ENCODE peak calls at places on chromosomes 7 and 10, in four cellular contexts. J, Y, G and K are unnamed samples. For H3K36me3 and H3K9me3, the result is how much of the 10 kb centered on the place peaks cover.

GRCh38 chr7:36040679-36041078 is 112.4 kb upstream of the EEPD1 start:
- DNase-seq in Y (no peak), J (no peak), G (no peak), K (no peak)

GRCh38 chr7:150356265-150356897 is 12.2 kb upstream of the REPIN1 start:
- DNase-seq in Y (no peak), G (no peak), J (no peak), K (no peak)

GRCh38 chr10:45514283-45515270 is 140.6 kb downstream of the ALOX5 start:
- DNase-seq in J (no peak), Y (no peak), G (no peak), K (no peak)

GRCh38 chr7:149849174-149849573 is 11.0 kb downstream of the ZNF862 start:
- DNase-seq in Y (no peak), G (no peak), J (no peak), K (no peak)

GRCh38 chr7:144842377-144842851 is 6.6 kb upstream of the TPK1 start:
- DNase-seq in J (peak), Y (no peak), G (peak), K (peak)

GRCh38 chr10:42594246-42594650 is 44.1 kb downstream of the ZNF33B start:
- DNase-seq in Y (no peak), G (no peak), J (no peak), K (no peak)

GRCh38 chr7:35792472-35793224 is 8.2 kb upstream of the SEPTIN7 start:
- DNase-seq in J (no peak), G (no peak), Y (no peak), K (no peak)

GRCh38 chr10:94239696-94240095 is 123.0 kb downstream of the NOC3L start:
- DNase-seq in J (no peak), Y (no peak), G (no peak), K (no peak)

GRCh38 chr10:33217854-33218253 is 116.6 kb downstream of the NRP1 start:
- DNase-seq in Y (no peak), J (no peak), G (no peak), K (no peak)

GRCh38 chr7:39595102-39595620 is 28.2 kb upstream of the RALA start:
- DNase-seq in Y (no peak), G (no peak), J (no peak), K (no peak)

GRCh38 chr7:47516985-47517590 is 64.8 kb downstream of the TNS3 start:
- DNase-seq in Y (peak), J (peak), G (no peak), K (peak)

GRCh38 chr10:49518982-49519578 is 19.8 kb downstream of the ERCC6 start:
- DNase-seq in J (no peak), Y (no peak), G (no peak), K (no peak)

GRCh38 chr7:73820013-73820412 is 10.8 kb upstream of the CLDN4 start:
- DNase-seq in Y (no peak), J (no peak), G (no peak), K (no peak)

GRCh38 chr10:28774051-28774995 is 97.0 kb downstream of the BAMBI start:
- DNase-seq in Y (no peak), G (no peak), J (no peak), K (no peak)

GRCh38 chr10:17229016-17229716 is 1.1 kb downstream of the VIM start:
- DNase-seq in G (peak), J (peak), Y (peak), K (peak)

GRCh38 chr7:73974101-73974947 is 53.6 kb upstream of the ELN start:
- DNase-seq in Y (peak), G (no peak), J (no peak), K (peak)

GRCh38 chr7:119984247-119984646 is 288.7 kb upstream of the KCND2 start:
- DNase-seq in G (no peak), Y (no peak), J (no peak), K (no peak)

GRCh38 chr10:62584726-62585125 is 210.6 kb downstream of the ZNF365 start:
- DNase-seq in G (no peak), Y (no peak), J (no peak), K (no peak)

GRCh38 chr10:69634759-69635425 is 4.8 kb downstream of the FAM241B start:
- DNase-seq in Y (no peak), G (no peak), J (no peak), K (no peak)

GRCh38 chr7:14092376-14092775 is 102.9 kb upstream of the ETV1 start:
- DNase-seq in Y (no peak), G (no peak), J (no peak), K (no peak)

GRCh38 chr10:3858051-3858845 is 73.2 kb upstream of the KLF6 start:
- DNase-seq in G (no peak), Y (no peak), J (no peak), K (no peak)

GRCh38 chr10:10872035-10872673 is 145.5 kb upstream of the CELF2 start:
- DNase-seq in G (peak), J (no peak), Y (no peak), K (no peak)

GRCh38 chr7:120064565-120064964 is 208.4 kb upstream of the KCND2 start:
- DNase-seq in G (no peak), Y (no peak), J (no peak), K (no peak)

GRCh38 chr10:25130911-25131310 is 43.9 kb upstream of the GPR158 start:
- DNase-seq in G (no peak), J (no peak), Y (no peak), K (no peak)

GRCh38 chr7:70238171-70238575 is 639.9 kb downstream of the AUTS2 start:
- DNase-seq in J (no peak), Y (no peak), G (no peak), K (no peak)

GRCh38 chr7:142323706-142324105 is 65.8 kb upstream of the PRSS58 start:
- DNase-seq in G (no peak), J (peak), Y (no peak), K (no peak)

GRCh38 chr10:44993226-44993921 is 7.3 kb upstream of the ZNF22 start:
- DNase-seq in Y (peak), G (no peak), J (no peak), K (no peak)

DNA sequence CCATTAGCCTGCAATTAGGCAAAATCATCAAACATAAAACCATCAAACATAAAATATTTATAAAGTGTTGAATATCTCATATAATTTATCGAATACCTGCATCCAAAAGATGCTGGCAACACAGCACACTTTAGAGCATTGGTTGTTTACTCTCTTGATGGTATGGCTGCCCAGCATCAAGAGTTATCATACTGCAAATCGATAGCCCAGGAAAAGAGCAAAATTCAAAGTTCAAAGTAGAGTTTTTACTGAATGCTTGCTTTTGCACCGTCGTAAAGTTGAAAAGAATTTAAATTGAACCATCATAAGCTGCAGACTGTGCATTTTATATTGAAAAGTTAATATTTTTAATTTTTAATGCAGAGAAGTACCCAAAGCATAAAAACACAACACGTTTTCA is 4.2 kb upstream of the GSTO2 start:
- DNase-seq in G (no peak), J (no peak), Y (no peak), K (no peak)
- H3K36me3 ChIP-seq in G (under half), J (under half), Y (under half), K (half or more)

DNA sequence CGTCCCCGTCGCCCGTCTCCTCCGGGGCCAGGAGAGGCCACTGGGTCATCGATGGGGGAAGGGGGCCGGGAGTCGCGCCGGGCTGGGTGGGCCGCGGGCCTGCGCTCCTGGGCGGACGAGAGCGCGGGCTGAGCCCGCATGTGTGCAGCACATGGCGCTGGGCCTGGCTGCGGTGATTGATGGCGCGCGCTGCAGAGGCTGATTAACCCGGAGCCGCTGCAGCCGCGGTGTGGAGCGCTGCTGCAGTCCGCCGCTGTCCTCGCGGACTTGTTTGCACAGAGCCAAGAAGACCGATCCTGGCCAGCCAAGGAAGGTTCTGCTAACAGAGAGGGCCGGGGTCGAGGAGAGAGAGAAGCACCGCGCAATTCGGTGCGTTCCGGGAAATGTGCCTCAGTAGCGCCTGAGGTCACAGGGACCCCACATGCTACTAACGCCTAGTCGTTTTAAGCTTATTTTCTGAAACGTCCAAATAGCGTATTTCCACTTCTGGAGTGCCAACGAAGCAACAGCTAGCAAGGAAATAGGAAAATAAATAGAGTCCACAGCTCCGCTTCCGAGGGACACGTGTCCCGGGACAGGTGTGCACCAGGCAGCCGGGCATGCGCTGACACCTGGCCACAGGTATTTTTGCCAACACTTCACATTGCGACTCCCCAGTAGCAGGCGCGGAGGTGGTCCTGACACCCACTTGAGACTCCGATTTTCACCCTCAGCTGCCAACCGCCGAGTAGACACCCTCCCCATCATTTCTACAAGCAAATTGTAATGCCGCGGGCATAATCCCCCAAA is 6.2 kb downstream of the MNX1 start:
- DNase-seq in J (no peak), G (no peak), Y (no peak), K (peak)
- H3K9me3 ChIP-seq in J (under half), G (under half), Y (under half), K (under half)

GRCh38 chr7:44128721-44129582 is 5.6 kb upstream of the POLD2 start:
- DNase-seq in G (no peak), Y (peak), J (no peak), K (no peak)

GRCh38 chr7:44132039-44132438 is 8.7 kb upstream of the POLD2 start:
- DNase-seq in J (no peak), G (no peak), Y (peak), K (no peak)

GRCh38 chr7:44133295-44133694 is 7.8 kb downstream of the MYL7 start:
- DNase-seq in G (no peak), Y (peak), J (no peak), K (no peak)

GRCh38 chr7:44134943-44135628 is 6.0 kb downstream of the MYL7 start:
- DNase-seq in G (no peak), J (no peak), Y (peak), K (no peak)

DNA sequence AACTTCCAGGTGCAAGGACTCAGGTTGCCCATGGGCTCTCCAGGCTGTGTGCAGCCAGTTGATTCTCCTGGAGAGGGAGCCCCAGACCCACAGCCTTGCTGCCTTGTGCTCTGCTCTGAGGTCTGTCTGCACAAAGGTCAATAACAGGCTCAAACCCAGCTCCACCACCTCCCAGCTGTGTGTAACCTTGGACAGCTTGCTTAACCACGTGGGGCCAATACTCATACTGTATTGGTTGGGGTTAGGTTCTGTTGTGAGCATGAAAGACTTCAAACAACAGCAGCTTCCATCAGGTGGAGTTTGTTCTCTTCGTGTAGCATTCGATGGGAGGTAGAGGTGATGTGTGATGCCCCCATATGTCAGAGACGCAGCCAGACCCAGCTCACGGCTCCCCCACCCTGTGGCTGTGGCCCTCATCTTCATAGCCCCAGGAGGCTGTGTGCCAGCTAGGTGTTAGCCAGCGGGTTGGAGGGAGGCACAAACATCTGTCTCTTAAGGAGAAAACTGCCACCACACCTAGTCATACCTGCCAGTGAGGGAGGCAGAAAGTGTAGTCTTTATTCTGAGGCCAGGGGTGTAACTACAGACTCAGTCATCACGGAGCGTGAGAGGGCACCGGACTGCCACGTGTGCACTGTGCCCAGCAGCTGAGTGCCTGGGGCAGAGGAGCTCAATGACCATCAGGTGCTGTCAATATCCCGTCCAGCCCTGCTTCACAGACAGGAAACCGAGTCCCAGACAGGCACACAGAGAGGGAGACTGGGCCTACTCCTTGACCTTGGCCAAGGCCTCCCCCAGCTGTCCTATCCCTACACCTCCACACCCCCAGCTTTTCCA is 8.0 kb upstream of the POLD2 start:
- DNase-seq in G (no peak), J (no peak), Y (peak), K (no peak)
- TF ChIP-seq CTCF in G (no peak), J (no peak), Y (no peak), K (no peak)

GRCh38 chr10:133401500-133401899 is 7.5 kb downstream of the MTG1 start:
- DNase-seq in J (no peak), G (peak), Y (peak), K (peak)
- H3K36me3 ChIP-seq in J (under half), G (under half), Y (under half), K (under half)

DNA sequence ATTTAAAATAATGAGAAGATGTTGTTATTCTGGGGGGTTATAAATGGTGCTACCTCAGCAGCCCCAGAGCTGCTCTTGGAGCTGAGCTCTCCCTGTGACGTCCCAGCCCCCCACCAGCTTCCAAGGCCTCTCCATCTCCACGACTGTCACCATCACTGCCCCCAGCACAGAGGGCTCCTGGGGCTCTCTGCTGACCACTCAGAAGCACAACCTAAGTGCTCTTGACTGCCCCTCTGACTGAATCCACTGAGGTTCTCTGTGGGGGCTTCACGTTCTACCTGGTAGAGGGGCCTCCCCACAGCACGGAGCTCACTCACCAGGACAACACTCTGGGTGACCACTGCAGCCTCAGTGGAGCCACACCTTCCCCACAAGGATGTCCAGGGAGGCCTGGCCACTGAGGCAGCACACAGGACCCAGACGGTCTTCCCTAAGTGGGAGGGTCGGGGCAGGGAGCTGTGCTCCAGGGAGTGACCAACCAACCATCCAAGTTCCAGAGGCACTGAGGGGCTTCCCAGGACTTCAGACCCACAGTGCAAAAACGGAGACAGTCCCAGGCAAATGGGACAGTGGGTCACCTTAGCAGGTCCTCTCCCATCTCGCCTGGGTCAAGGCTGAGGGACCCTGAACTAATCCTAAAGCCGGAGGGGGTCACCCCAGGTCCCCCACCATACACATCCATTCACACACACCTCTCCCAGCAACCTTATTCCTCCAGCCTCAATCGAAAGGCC is 121.0 kb upstream of the PPP2R2D start:
- DNase-seq in Y (peak), G (no peak), J (no peak), K (peak)
- H3K9me3 ChIP-seq in Y (under half), G (under half), J (under half), K (under half)

DNA sequence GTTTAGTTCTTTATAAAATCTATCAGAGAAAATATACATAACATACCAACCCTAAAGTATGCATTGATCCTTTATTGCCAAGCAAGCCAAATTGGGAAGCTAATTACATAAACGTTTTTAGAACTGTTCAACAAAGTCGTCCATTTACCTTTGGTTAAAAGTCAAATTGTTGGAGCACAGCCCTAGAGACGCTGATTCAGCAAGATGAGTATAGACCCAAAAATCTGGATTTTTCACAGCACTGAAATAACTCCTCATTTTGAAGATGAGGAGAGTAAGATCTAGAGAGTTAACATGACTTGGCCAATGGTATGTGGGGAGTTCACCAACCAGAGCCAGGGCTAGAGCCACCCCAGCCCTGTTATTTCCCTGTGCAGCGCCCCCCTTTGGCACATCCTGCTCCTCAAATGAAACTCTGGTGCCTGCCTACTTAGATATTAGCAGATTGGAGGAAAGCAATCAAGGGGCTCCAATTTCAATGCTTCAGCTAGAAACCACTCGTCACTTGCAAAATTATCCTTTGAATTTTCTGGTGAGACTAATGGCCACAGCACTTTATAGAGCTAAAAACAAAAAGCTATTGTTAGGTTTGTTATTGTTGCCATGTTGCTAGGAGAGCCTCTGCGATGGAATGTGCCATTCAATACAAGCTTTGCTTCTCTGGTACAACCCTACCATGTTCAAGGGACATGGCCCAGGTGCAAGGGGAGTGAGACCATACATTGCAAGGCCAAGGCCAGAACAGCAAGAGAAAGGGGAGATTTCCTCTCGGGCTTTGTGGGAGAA is 132.6 kb upstream of the ZEB1 start:
- DNase-seq in G (no peak), J (no peak), Y (no peak), K (no peak)
- TF ChIP-seq CTCF in G (no peak), J (no peak), Y (no peak), K (no peak)

DNA sequence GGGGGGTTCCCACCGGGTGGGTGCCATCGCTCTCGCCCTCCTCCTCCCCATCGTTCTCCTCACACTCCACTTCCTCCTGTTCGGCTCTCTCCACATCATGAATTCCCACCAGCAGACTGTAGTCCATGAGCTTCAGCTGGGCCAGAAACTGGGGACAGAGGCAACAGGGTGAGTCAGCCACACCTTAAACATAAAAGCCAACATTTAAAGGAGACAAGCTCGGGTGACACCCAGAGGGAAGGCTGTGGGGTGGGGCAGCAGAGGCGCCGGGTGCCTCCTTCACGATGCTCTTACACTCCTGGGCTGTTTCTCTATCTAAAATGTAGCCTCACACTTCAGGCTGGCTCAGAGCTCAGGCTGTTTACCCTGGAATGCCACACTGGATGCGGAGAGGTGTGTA is 172.5 kb downstream of the PIP4K2A start:
- DNase-seq in J (no peak), Y (no peak), G (no peak), K (no peak)
- H3K36me3 ChIP-seq in J (under half), Y (under half), G (under half), K (half or more)

DNA sequence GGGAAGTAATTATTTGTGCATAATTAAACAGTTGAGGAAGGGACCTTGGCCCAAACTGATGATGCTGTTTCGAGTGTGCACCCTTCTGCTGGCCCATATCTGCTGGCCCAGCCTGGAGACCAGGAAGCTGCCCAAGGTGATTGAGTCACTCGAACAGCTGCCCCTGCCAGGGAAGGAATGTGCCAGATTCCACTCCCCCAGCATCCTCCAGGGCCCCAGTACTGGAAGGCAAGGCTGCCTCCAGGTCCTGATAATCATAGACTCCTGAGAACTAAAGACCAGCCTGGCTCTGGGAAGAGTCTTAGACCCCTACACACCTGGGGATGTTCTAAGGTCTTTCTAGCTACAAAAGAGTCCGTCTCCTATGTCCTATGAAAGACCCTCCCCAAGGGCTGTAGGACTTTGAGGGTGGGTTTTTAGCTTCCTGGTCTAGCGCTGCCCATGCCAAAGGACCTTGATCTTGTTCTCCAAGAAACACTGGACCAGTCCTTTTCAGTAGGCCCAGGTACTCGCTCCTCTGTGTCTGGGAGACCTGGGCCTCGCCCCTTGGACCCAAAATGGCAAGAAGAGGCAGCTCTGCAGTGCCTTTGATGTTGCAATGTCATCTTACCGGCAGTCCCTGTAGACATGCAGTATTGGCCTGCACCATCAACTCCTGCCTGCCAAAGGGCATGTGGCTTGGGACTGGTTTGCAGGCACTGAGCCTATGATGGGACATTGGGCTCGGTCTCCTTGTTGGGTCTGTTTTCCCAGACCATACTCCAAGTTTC is 103.2 kb upstream of the GPR26 start:
- DNase-seq in G (no peak), J (no peak), Y (no peak), K (no peak)
- H3K9me3 ChIP-seq in G (under half), J (under half), Y (under half), K (under half)